ENCODE peak calls at places on chromosomes 2 and 18, in seven cellular contexts. O, L, E, T, V, M and W are unnamed samples.

GRCh38 chr18:63265322-63265721 is 54.2 kb downstream of the BCL2 start:
- DNase-seq in T (no peak), O (no peak), V (no peak), E (no peak), L (no peak), M (no peak), W (no peak)

GRCh38 chr2:203688798-203689197 is 17.6 kb upstream of the CD28 start:
- DNase-seq in T (peak), L (no peak), O (no peak), E (peak), M (peak), V (peak), W (peak)

GRCh38 chr2:64960819-64961218 is 28.4 kb upstream of the SLC1A4 start:
- DNase-seq in M (no peak), L (no peak), T (no peak), O (no peak), E (no peak), V (no peak), W (no peak)

GRCh38 chr2:71548589-71549485 is 95.5 kb downstream of the DYSF start:
- DNase-seq in L (peak), E (peak), T (peak), V (peak), M (peak), O (peak), W (peak)

GRCh38 chr2:47346-48218 is 1.3 kb upstream of the FAM110C start:
- DNase-seq in L (no peak), E (no peak), O (no peak), M (no peak), T (no peak), V (no peak), W (no peak)

GRCh38 chr18:51082571-51083264 is 52.7 kb downstream of the SMAD4 start:
- DNase-seq in M (no peak), O (no peak), V (no peak), L (no peak), T (peak), E (peak), W (peak)

GRCh38 chr2:124524155-124524910 is 499.2 kb downstream of the CNTNAP5 start:
- DNase-seq in T (no peak), M (no peak), L (no peak), E (no peak), V (no peak), O (no peak), W (no peak)

GRCh38 chr18:71994273-71994672 is 549.9 kb downstream of the CBLN2 start:
- DNase-seq in V (no peak), M (no peak), O (no peak), T (no peak), E (no peak), L (no peak), W (no peak)

GRCh38 chr2:128577141-128577930 is 258.7 kb upstream of the HS6ST1 start:
- DNase-seq in L (no peak), V (no peak), E (no peak), T (no peak), M (no peak), O (no peak), W (no peak)

GRCh38 chr2:120605231-120605935 is 130.3 kb upstream of the GLI2 start:
- DNase-seq in L (no peak), V (no peak), O (no peak), E (no peak), T (no peak), M (no peak), W (no peak)

GRCh38 chr2:142682528-142682927 is 194.9 kb upstream of the KYNU start:
- DNase-seq in O (peak), L (no peak), T (peak), V (no peak), M (no peak), E (peak), W (peak)

GRCh38 chr2:145094353-145094752 is 574.4 kb upstream of the ZEB2 start:
- DNase-seq in O (no peak), L (no peak), E (peak), M (no peak), V (no peak), T (no peak), W (no peak)

DNA sequence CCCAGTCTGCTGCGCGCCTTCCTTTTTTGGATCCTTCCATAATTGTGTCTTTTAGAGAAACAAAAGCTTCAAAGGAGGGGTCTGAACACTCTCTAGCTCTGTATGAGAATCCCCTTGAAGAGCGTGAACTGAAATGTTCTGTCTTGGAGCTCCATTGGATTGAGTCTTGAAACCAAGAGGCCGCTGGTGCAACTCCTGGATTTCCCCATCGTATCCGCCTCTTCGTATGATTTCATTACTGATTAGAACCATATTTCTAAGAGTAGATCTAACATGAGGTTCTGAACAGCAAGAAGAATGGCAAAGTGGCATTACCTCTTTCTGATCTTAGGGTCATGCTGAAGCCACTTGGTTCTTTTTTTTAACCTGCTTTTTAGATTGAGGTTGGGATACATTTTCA is 31.4 kb upstream of the NRP2 start:
- DNase-seq in E (no peak), O (no peak), T (no peak), V (no peak), M (no peak), L (no peak), W (no peak)
- TF ChIP-seq CTCF in E (no peak), O (no peak), T (no peak), V (no peak), M (no peak), L (no peak), W (no peak)

DNA sequence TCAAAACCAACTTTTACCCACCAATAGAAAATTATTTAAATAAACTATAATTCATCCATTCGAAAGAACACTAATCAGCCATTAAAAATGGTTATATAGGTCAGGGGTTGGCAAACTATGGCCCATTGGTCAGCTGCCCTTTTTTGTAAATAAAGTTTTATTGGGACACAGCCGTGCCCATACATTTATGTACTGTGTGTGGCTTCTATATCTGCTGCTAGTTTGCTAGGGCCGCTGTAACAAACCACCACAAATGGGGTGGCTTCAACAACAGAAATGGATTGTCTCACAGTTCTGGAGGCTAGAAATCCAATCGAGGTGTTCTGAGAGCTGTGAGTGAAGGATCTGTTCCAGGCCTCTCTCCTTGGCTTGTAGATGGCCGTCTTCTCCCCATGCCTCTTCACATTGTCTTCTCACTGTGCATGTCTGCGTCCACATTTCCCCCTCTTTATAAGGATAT is 7.0 kb upstream of the TXNDC2 start:
- DNase-seq in M (no peak), V (no peak), E (no peak), T (no peak), O (no peak), L (no peak), W (no peak)
- TF ChIP-seq CTCF in M (no peak), V (no peak), E (no peak), T (no peak), O (no peak), L (no peak), W (no peak)

DNA sequence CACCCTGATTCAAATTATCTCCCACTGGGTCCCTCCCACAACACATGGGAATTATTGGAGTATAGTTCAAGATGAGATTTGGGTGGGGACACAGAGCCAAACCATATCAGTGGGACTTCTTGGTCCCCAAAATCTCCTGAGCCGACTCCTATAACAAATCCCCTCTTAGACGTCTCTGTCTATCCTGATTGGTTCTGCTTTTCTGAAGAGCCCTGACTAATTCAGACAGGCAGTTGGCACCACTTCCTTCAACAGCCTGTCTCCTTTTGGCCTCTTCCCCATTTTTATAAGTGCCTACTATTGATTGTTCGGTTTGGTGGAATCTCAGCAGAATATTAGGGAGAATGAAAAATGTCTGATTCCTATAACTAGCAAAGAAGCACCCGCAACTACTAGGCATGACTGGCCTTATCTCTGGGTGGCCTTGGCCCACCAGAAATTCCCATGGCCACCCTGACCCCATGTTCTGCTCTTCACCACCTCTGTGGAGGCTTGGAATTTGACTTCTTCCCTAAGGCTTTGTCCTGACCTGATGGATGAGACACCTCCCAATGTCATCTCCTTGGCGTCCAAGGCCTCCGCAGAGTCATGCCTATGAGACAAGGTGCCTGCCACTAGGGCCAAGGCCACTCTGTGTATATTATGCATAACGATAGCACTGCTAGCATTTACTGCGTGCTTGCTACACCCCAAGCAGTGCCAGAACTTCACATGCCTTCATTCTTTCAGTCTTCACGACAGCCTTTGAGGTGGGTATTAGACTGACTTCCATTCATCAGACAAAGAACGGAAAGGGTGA is 218.9 kb upstream of the COPS8 start:
- DNase-seq in T (no peak), V (no peak), E (no peak), O (no peak), L (peak), M (no peak), W (no peak)
- TF ChIP-seq CTCF in T (no peak), V (no peak), E (no peak), O (no peak), L (no peak), M (no peak), W (no peak)

GRCh38 chr2:58341047-58341446 is 99.9 kb upstream of the FANCL start:
- DNase-seq in O (peak), T (no peak), M (no peak), L (no peak), E (no peak), V (no peak), W (no peak)
- TF ChIP-seq CTCF in O (no peak), T (no peak), M (no peak), L (no peak), E (no peak), V (no peak), W (no peak)

GRCh38 chr2:222989431-222989830 is 62.6 kb upstream of the KCNE4 start:
- DNase-seq in E (no peak), V (no peak), L (no peak), T (no peak), M (no peak), O (no peak), W (no peak)
- TF ChIP-seq CTCF in E (no peak), V (no peak), L (no peak), T (no peak), M (no peak), O (no peak), W (no peak)

DNA sequence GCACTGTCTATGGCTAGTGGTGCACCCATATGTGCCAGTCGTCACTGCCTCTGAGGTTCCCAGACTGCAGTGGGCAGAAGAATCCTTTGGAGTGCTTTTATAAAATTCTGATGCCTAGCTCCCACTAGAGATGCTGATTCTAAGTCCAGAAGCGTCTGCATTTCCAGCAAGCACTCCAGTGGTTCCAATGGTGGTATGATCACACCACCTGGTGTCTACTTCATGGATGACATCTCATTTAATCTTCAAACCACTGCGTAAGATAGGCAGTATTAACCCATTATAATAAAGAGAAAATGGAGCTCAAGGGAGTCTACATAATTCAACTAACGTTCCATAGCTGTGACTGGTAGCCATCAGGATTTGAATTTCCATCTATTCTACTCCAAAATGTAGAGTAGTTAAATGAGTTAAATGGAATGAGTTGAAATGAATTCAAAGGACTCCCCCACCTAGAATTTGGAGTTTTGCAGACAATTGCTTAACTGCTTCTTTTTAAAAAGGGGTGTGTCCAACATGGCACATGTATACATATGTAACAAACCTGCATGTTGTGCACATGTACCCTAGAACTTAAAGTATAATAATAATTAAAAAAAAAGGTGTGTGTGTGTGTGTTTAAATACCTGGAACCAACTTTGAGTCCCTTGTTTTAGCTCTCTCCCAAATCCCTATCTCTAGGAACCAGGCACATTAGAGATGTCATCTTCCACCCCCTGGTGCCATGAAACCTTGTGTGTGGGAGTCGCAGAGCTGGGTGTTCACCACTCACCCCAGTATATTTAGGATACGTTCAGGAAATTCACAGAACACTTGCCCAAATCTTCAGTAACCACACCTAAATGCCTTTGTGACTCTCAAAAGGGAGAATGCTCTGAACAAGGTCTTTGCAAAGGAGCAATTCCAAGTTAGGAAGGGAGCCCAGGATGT is 14.1 kb downstream of the LAMA3 start:
- DNase-seq in T (peak), O (peak), L (no peak), M (no peak), V (peak), E (peak), W (peak)
- TF ChIP-seq CTCF in T (peak), O (peak), L (peak), M (peak), V (peak), E (peak), W (no peak)

DNA sequence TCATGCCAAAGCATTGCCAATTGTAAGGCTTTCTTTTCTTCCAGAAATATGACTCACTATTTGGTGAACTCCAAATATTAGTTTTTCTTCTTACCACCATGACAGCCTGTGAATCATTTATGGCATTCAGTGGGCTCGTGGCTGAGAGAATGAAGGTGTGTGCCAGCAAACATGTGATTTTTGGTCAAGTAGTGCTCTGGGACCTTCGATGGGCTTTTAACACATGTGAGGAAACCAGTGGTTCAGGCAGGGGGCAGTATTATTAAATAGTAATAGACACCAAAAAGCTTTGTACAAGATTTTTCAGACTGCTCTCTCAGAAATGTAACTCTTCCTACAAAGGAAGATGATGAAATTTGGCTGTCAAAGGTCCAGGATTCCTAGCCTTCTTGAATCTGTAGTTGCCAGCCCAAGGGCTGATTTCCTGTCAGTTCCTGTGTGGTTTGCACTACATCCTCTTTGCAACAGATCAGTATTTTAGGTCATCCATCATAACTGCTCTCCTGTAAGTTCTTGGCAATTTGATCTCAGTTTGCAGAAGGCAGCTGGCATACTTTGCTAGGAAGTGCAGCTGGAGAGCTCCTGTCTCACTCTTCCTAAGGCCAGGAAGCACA is 64.3 kb downstream of the BABAM2 start:
- DNase-seq in V (peak), T (peak), L (no peak), E (peak), O (peak), M (peak), W (no peak)
- TF ChIP-seq CTCF in V (peak), T (peak), L (no peak), E (peak), O (peak), M (no peak), W (no peak)

DNA sequence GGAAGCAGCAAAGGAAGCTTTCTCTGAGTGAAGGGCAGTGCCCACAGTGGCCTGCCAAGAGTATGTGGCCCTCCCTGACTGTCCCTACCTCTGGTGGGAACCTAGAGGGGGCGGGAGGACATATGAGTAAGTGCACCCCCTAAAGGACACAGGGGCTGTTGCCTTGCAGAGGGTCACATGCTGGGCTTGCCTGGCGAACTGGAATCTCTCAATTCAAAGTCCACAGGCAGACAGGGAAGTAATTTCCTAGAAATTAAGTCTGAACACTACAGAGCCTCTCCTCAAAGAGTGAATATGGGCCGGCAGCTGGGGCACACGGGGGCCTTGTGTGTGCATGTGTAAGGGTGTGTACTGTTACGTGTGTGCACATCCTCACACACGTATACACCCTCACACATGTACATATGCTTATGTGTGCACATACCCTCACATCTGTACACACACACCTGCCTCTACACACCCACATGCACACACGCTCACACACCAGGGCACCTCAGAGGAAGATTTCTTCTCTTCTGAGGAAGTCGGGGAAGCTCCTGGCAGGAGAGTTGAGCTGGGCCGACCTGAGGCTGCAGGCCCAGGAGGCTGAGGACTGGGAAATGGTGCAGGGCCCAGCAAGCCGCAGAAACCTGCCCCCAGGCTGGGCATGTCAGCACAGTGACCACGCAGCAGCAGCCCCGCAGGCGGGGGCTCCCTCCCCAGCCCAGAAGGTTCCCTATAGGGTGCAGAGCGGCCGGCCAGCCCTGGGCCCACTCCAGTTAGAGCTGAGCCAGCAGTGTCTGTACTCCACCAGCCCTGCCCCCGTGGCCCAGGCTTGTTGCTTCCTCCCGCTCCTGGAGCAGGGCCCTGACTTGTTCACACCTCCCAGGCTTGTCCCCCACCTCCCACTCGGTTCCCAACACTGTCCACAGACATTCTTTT is 77.4 kb upstream of the TAF1B start:
- DNase-seq in M (no peak), O (no peak), L (no peak), T (no peak), E (peak), V (no peak), W (no peak)
- TF ChIP-seq CTCF in M (no peak), O (peak), L (no peak), T (peak), E (no peak), V (peak), W (no peak)

DNA sequence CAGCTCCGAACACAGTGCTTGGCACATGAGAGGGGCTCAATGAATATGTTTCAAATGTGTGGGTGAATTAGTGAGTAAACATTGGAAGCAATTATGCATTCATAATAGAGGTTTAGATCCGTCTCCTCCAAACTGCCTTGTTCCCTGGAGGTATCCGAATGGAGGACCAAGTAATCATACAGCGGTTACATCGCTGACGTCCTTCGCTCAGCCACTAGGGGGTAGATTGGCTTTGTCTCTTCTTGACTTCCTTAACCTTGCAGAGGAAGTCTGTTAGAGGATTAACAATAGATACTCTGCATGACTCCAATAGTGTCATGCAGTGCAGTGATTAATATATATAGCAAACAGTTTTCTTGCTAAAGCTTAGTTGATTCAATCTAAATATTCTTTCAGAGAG is 517.0 kb downstream of the PTPRM start:
- DNase-seq in E (peak), L (no peak), O (peak), M (peak), V (peak), T (peak), W (no peak)
- TF ChIP-seq CTCF in E (peak), L (peak), O (peak), M (peak), V (peak), T (peak), W (no peak)